ENCODE peak calls at places on chromosomes 13 and 19, in six cellular contexts. One of them, this sample, is unnamed.

GRCh38 chr13:22726721-22727120 is 454.1 kb upstream of the SGCG start:
- DNase-seq in spleen: no peak
- DNase-seq in progenitor cell of endocrine pancreas: no peak
- DNase-seq in choroid plexus epithelial cell: no peak
- DNase-seq in IMR-90: no peak
- DNase-seq in fibroblast of lung: no peak
- DNase-seq in this sample: no peak

GRCh38 chr19:16258440-16258903 is 60.8 kb downstream of the AP1M1 start:
- DNase-seq in spleen: peak; percentile 87
- DNase-seq in fibroblast of lung: no peak
- DNase-seq in progenitor cell of endocrine pancreas: no peak
- DNase-seq in IMR-90: no peak
- DNase-seq in choroid plexus epithelial cell: peak; percentile 16
- DNase-seq in this sample: no peak

GRCh38 chr13:43242040-43242439 is 218.7 kb downstream of the DNAJC15 start:
- DNase-seq in progenitor cell of endocrine pancreas: no peak
- DNase-seq in spleen: no peak
- DNase-seq in choroid plexus epithelial cell: peak; percentile 47
- DNase-seq in IMR-90: peak; percentile 47
- DNase-seq in fibroblast of lung: no peak
- DNase-seq in this sample: no peak

GRCh38 chr13:57634829-57635165 is 3.3 kb downstream of the PCDH17 start:
- DNase-seq in progenitor cell of endocrine pancreas: no peak
- DNase-seq in spleen: peak; percentile 67
- DNase-seq in choroid plexus epithelial cell: no peak
- DNase-seq in IMR-90: no peak
- DNase-seq in fibroblast of lung: no peak
- DNase-seq in this sample: no peak

GRCh38 chr19:38527466-38528136 is 90.2 kb downstream of the MAP4K1 start:
- DNase-seq in IMR-90: no peak
- DNase-seq in progenitor cell of endocrine pancreas: no peak
- DNase-seq in fibroblast of lung: no peak
- DNase-seq in spleen: no peak
- DNase-seq in choroid plexus epithelial cell: no peak
- DNase-seq in this sample: no peak

GRCh38 chr19:40139533-40140287 is 49.0 kb upstream of the ZNF780A start:
- DNase-seq in IMR-90: peak; percentile 63
- DNase-seq in progenitor cell of endocrine pancreas: no peak
- DNase-seq in choroid plexus epithelial cell: peak; percentile 77
- DNase-seq in fibroblast of lung: peak; percentile 20
- DNase-seq in spleen: no peak
- DNase-seq in this sample: no peak

GRCh38 chr13:101747039-101747438 is 294.6 kb downstream of the ITGBL1 start:
- DNase-seq in spleen: no peak
- DNase-seq in IMR-90: no peak
- DNase-seq in fibroblast of lung: no peak
- DNase-seq in choroid plexus epithelial cell: no peak
- DNase-seq in progenitor cell of endocrine pancreas: no peak
- DNase-seq in this sample: no peak

GRCh38 chr13:45464141-45464686 is 525 bp upstream of the COG3 start:
- DNase-seq in IMR-90: no peak
- DNase-seq in choroid plexus epithelial cell: no peak
- DNase-seq in fibroblast of lung: no peak
- DNase-seq in spleen: peak; percentile 80
- DNase-seq in progenitor cell of endocrine pancreas: no peak
- DNase-seq in this sample: no peak

GRCh38 chr19:5090780-5091575 is 122.1 kb downstream of the KDM4B start:
- DNase-seq in fibroblast of lung: peak; percentile 36
- DNase-seq in progenitor cell of endocrine pancreas: no peak
- DNase-seq in IMR-90: peak; percentile 15
- DNase-seq in choroid plexus epithelial cell: peak; percentile 44
- DNase-seq in spleen: no peak
- DNase-seq in this sample: no peak

GRCh38 chr13:114097893-114098688 is 34.3 kb downstream of the RASA3 start:
- DNase-seq in spleen: peak; percentile 58
- DNase-seq in progenitor cell of endocrine pancreas: no peak
- DNase-seq in choroid plexus epithelial cell: no peak
- DNase-seq in IMR-90: no peak
- DNase-seq in fibroblast of lung: no peak
- DNase-seq in this sample: no peak

GRCh38 chr19:11035441-11036377 is 53.6 kb upstream of the LDLR start:
- DNase-seq in choroid plexus epithelial cell: peak; percentile 93
- DNase-seq in progenitor cell of endocrine pancreas: peak; percentile 76
- DNase-seq in IMR-90: peak; percentile 74
- DNase-seq in spleen: peak; percentile 96
- DNase-seq in fibroblast of lung: peak; percentile 68
- DNase-seq in this sample: peak; percentile 81

GRCh38 chr19:34881982-34882381 is 44.7 kb upstream of the ZNF30 start:
- DNase-seq in choroid plexus epithelial cell: peak; percentile 62
- DNase-seq in IMR-90: peak; percentile 24
- DNase-seq in progenitor cell of endocrine pancreas: no peak
- DNase-seq in spleen: no peak
- DNase-seq in fibroblast of lung: no peak
- DNase-seq in this sample: no peak

GRCh38 chr13:72839831-72840426 is 58.0 kb downstream of the PIBF1 start:
- DNase-seq in fibroblast of lung: peak; percentile 37
- DNase-seq in progenitor cell of endocrine pancreas: peak; percentile 17
- DNase-seq in choroid plexus epithelial cell: peak; percentile 69
- DNase-seq in spleen: peak; percentile 44
- DNase-seq in IMR-90: peak; percentile 42
- DNase-seq in this sample: peak; percentile 3

GRCh38 chr13:20197361-20197834 is 4.7 kb upstream of the GJB2 start:
- DNase-seq in spleen: no peak
- DNase-seq in choroid plexus epithelial cell: peak; percentile 74
- DNase-seq in progenitor cell of endocrine pancreas: no peak
- DNase-seq in fibroblast of lung: peak; percentile 43
- DNase-seq in IMR-90: peak; percentile 56
- DNase-seq in this sample: no peak

GRCh38 chr13:20715340-20715732 is 11.8 kb downstream of the IL17D start:
- DNase-seq in choroid plexus epithelial cell: no peak
- DNase-seq in spleen: no peak
- DNase-seq in progenitor cell of endocrine pancreas: no peak
- DNase-seq in fibroblast of lung: no peak
- DNase-seq in IMR-90: no peak
- DNase-seq in this sample: no peak

GRCh38 chr19:35462476-35462953 is 14.5 kb downstream of the FFAR2 start:
- DNase-seq in IMR-90: no peak
- DNase-seq in fibroblast of lung: no peak
- DNase-seq in choroid plexus epithelial cell: no peak
- DNase-seq in progenitor cell of endocrine pancreas: no peak
- DNase-seq in spleen: no peak
- DNase-seq in this sample: peak; percentile 87

GRCh38 chr13:80823472-80823871 is 482.5 kb upstream of the SPRY2 start:
- DNase-seq in spleen: no peak
- DNase-seq in choroid plexus epithelial cell: no peak
- DNase-seq in fibroblast of lung: no peak
- DNase-seq in progenitor cell of endocrine pancreas: no peak
- DNase-seq in IMR-90: no peak
- DNase-seq in this sample: no peak

GRCh38 chr13:31631071-31631470 is 108.3 kb upstream of the RXFP2 start:
- DNase-seq in choroid plexus epithelial cell: no peak
- DNase-seq in fibroblast of lung: peak; percentile 18
- DNase-seq in IMR-90: no peak
- DNase-seq in progenitor cell of endocrine pancreas: no peak
- DNase-seq in spleen: no peak
- DNase-seq in this sample: no peak

GRCh38 chr19:47381653-47382279 is 32.7 kb downstream of the DHX34 start:
- DNase-seq in fibroblast of lung: no peak
- DNase-seq in IMR-90: no peak
- DNase-seq in progenitor cell of endocrine pancreas: no peak
- DNase-seq in spleen: peak; percentile 95
- DNase-seq in choroid plexus epithelial cell: no peak
- DNase-seq in this sample: no peak

GRCh38 chr19:45079063-45079910 is at the start of gene GEMIN7:
- DNase-seq in progenitor cell of endocrine pancreas: peak; percentile 79
- DNase-seq in IMR-90: peak; percentile 59
- DNase-seq in choroid plexus epithelial cell: peak; percentile 70
- DNase-seq in fibroblast of lung: peak; percentile 71
- DNase-seq in spleen: peak; percentile 94
- DNase-seq in this sample: no peak

GRCh38 chr19:39402417-39403297 is 4.0 kb upstream of the ZFP36 start:
- DNase-seq in IMR-90: peak; percentile 93
- DNase-seq in fibroblast of lung: peak; percentile 79
- DNase-seq in choroid plexus epithelial cell: peak; percentile 94
- DNase-seq in progenitor cell of endocrine pancreas: peak; percentile 56
- DNase-seq in spleen: peak; percentile 98
- DNase-seq in this sample: peak; percentile 89

GRCh38 chr13:65336916-65337315 is 1893.2 kb downstream of the PCDH9 start:
- DNase-seq in IMR-90: peak; percentile 84
- DNase-seq in choroid plexus epithelial cell: peak; percentile 96
- DNase-seq in progenitor cell of endocrine pancreas: no peak
- DNase-seq in spleen: no peak
- DNase-seq in fibroblast of lung: peak; percentile 73
- DNase-seq in this sample: no peak

GRCh38 chr19:47895165-47895782 is 9.2 kb upstream of the SULT2A1 start:
- DNase-seq in choroid plexus epithelial cell: no peak
- DNase-seq in progenitor cell of endocrine pancreas: no peak
- DNase-seq in spleen: no peak
- DNase-seq in IMR-90: no peak
- DNase-seq in fibroblast of lung: no peak
- DNase-seq in this sample: no peak

GRCh38 chr13:72648513-72649065 is 78.8 kb downstream of the MZT1 start:
- DNase-seq in progenitor cell of endocrine pancreas: no peak
- DNase-seq in choroid plexus epithelial cell: peak; percentile 10
- DNase-seq in spleen: no peak
- DNase-seq in IMR-90: no peak
- DNase-seq in fibroblast of lung: no peak
- DNase-seq in this sample: no peak

GRCh38 chr13:113141591-113141950 is 16.9 kb upstream of the PROZ start:
- DNase-seq in progenitor cell of endocrine pancreas: no peak
- DNase-seq in spleen: peak; percentile 54
- DNase-seq in fibroblast of lung: no peak
- DNase-seq in IMR-90: no peak
- DNase-seq in choroid plexus epithelial cell: no peak
- DNase-seq in this sample: no peak

GRCh38 chr13:20193142-20193923 is 595 bp upstream of the GJB2 start:
- DNase-seq in IMR-90: no peak
- DNase-seq in fibroblast of lung: no peak
- DNase-seq in choroid plexus epithelial cell: no peak
- DNase-seq in progenitor cell of endocrine pancreas: no peak
- DNase-seq in spleen: no peak
- DNase-seq in this sample: no peak

GRCh38 chr13:64633948-64634347 is 2596.2 kb downstream of the PCDH9 start:
- DNase-seq in fibroblast of lung: peak; percentile 56
- DNase-seq in spleen: no peak
- DNase-seq in IMR-90: no peak
- DNase-seq in progenitor cell of endocrine pancreas: no peak
- DNase-seq in choroid plexus epithelial cell: peak; percentile 13
- DNase-seq in this sample: no peak

GRCh38 chr19:50203281-50204080 is at the start of gene MYH14:
- DNase-seq in fibroblast of lung: peak; percentile 3
- DNase-seq in choroid plexus epithelial cell: no peak
- DNase-seq in spleen: peak; percentile 47
- DNase-seq in IMR-90: no peak
- DNase-seq in progenitor cell of endocrine pancreas: peak; percentile 93
- DNase-seq in this sample: no peak

GRCh38 chr13:77267362-77267761 is 59.5 kb downstream of the MYCBP2 start:
- DNase-seq in IMR-90: peak; percentile 34
- DNase-seq in progenitor cell of endocrine pancreas: no peak
- DNase-seq in fibroblast of lung: no peak
- DNase-seq in spleen: no peak
- DNase-seq in choroid plexus epithelial cell: peak; percentile 63
- DNase-seq in this sample: no peak

GRCh38 chr13:48571121-48571901 is 38.4 kb upstream of the RCBTB2 start:
- DNase-seq in choroid plexus epithelial cell: peak; percentile 93
- DNase-seq in IMR-90: peak; percentile 81
- DNase-seq in progenitor cell of endocrine pancreas: no peak
- DNase-seq in spleen: no peak
- DNase-seq in fibroblast of lung: peak; percentile 82
- DNase-seq in this sample: no peak

GRCh38 chr13:31987071-31987470 is 44.5 kb upstream of the FRY start:
- DNase-seq in spleen: no peak
- DNase-seq in IMR-90: no peak
- DNase-seq in choroid plexus epithelial cell: no peak
- DNase-seq in fibroblast of lung: no peak
- DNase-seq in progenitor cell of endocrine pancreas: no peak
- DNase-seq in this sample: no peak

GRCh38 chr13:104314321-104314720 is 1248.1 kb upstream of the SLC10A2 start:
- DNase-seq in spleen: no peak
- DNase-seq in IMR-90: no peak
- DNase-seq in progenitor cell of endocrine pancreas: no peak
- DNase-seq in fibroblast of lung: no peak
- DNase-seq in choroid plexus epithelial cell: no peak
- DNase-seq in this sample: no peak

GRCh38 chr19:6020166-6020967 is 42.4 kb upstream of the RANBP3 start:
- DNase-seq in choroid plexus epithelial cell: peak; percentile 44
- DNase-seq in IMR-90: no peak
- DNase-seq in progenitor cell of endocrine pancreas: peak; percentile 32
- DNase-seq in spleen: peak; percentile 59
- DNase-seq in fibroblast of lung: no peak
- DNase-seq in this sample: no peak

GRCh38 chr13:39273953-39274352 is 235.7 kb downstream of the NHLRC3 start:
- DNase-seq in IMR-90: no peak
- DNase-seq in spleen: no peak
- DNase-seq in progenitor cell of endocrine pancreas: no peak
- DNase-seq in fibroblast of lung: peak; percentile 14
- DNase-seq in choroid plexus epithelial cell: peak; percentile 52
- DNase-seq in this sample: no peak
- TF ChIP-seq CTCF in IMR-90: peak; percentile 26
- TF ChIP-seq CTCF in spleen: no peak
- TF ChIP-seq CTCF in progenitor cell of endocrine pancreas: no peak
- TF ChIP-seq CTCF in fibroblast of lung: no peak
- TF ChIP-seq CTCF in choroid plexus epithelial cell: peak; percentile 50
- TF ChIP-seq CTCF in this sample: peak; percentile 23

GRCh38 chr19:31314849-31315620 is 34.2 kb downstream of the TSHZ3 start:
- DNase-seq in IMR-90: no peak
- DNase-seq in fibroblast of lung: no peak
- DNase-seq in progenitor cell of endocrine pancreas: no peak
- DNase-seq in choroid plexus epithelial cell: peak; percentile 34
- DNase-seq in spleen: no peak
- DNase-seq in this sample: no peak
- TF ChIP-seq CTCF in IMR-90: peak; percentile 42
- TF ChIP-seq CTCF in fibroblast of lung: peak; percentile 43
- TF ChIP-seq CTCF in progenitor cell of endocrine pancreas: peak; percentile 9
- TF ChIP-seq CTCF in choroid plexus epithelial cell: peak; percentile 63
- TF ChIP-seq CTCF in spleen: no peak
- TF ChIP-seq CTCF in this sample: no peak

DNA sequence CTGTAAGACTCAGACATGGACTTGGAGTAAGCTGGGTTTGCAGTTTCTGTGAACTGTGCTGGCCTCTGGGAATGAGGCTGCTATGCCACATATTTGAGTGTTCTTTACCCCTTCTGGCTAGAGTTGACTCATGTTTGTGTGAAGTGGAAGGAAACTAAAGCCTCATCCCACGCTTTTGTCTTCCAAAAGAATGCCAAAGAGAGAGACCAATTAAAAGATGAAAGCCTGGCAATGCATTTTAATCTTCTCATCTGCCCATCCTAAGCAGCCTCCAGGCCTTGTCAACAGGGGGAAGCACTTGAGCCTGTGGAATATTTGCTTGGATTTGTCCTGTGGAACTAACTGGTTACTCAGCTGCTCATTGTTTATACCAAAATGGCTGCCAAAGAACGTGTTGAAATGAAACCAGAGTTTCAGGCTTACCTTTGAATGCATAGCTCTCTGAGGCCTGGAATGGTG is 49.1 kb downstream of the LMO7 start:
- DNase-seq in progenitor cell of endocrine pancreas: no peak
- DNase-seq in spleen: no peak
- DNase-seq in IMR-90: peak; percentile 91
- DNase-seq in fibroblast of lung: peak; percentile 89
- DNase-seq in choroid plexus epithelial cell: peak; percentile 88
- DNase-seq in this sample: no peak
- TF ChIP-seq CTCF in progenitor cell of endocrine pancreas: no peak
- TF ChIP-seq CTCF in spleen: no peak
- TF ChIP-seq CTCF in IMR-90: peak; percentile 62
- TF ChIP-seq CTCF in fibroblast of lung: peak; percentile 63
- TF ChIP-seq CTCF in choroid plexus epithelial cell: peak; percentile 55
- TF ChIP-seq CTCF in this sample: no peak

GRCh38 chr19:13761423-13761822 is 2.9 kb upstream of the MRI1 start:
- DNase-seq in IMR-90: no peak
- DNase-seq in spleen: no peak
- DNase-seq in progenitor cell of endocrine pancreas: no peak
- DNase-seq in choroid plexus epithelial cell: no peak
- DNase-seq in fibroblast of lung: no peak
- DNase-seq in this sample: no peak
- TF ChIP-seq CTCF in IMR-90: no peak
- TF ChIP-seq CTCF in spleen: no peak
- TF ChIP-seq CTCF in progenitor cell of endocrine pancreas: no peak
- TF ChIP-seq CTCF in choroid plexus epithelial cell: peak; percentile 15
- TF ChIP-seq CTCF in fibroblast of lung: no peak
- TF ChIP-seq CTCF in this sample: no peak